ENCODE peak calls at places on chromosome 13, in nine cellular contexts. N is cardiac muscle cell, R is colonic mucosa, J is fibroblast of mammary gland, O is epithelial cell of proximal tubule, M is hepatocyte, H is fibroblast of lung, G is IMR-90, W is lower leg skin. K is an unnamed sample.

GRCh38 chr13:24459234-24459633 is 53.3 kb downstream of the PARP4 start:
- DNase-seq in W (no peak), G (peak), R (no peak), M (no peak), N (no peak), J (peak), O (no peak), H (peak), K (no peak)

GRCh38 chr13:102856603-102857002 is 10.8 kb downstream of the ERCC5 start:
- DNase-seq in O (no peak), R (peak), H (no peak), M (no peak), N (no peak), W (no peak), J (peak), G (no peak), K (no peak)

GRCh38 chr13:75481176-75482069 is 546 bp downstream of the TBC1D4 start:
- DNase-seq in N (peak), O (no peak), W (peak), H (peak), G (no peak), J (no peak), R (peak), M (peak), K (peak)

GRCh38 chr13:52118595-52118994 is 10.3 kb downstream of the NEK5 start:
- DNase-seq in W (no peak), R (no peak), J (no peak), M (no peak), G (no peak), N (no peak), O (no peak), H (no peak), K (no peak)

GRCh38 chr13:44653261-44653660 is 77.1 kb upstream of the TSC22D1 start:
- DNase-seq in N (no peak), W (no peak), J (peak), H (peak), R (no peak), G (peak), O (no peak), M (no peak), K (no peak)

GRCh38 chr13:33213024-33213795 is 72.3 kb downstream of the STARD13 start:
- DNase-seq in O (no peak), M (no peak), H (no peak), J (no peak), G (no peak), R (no peak), N (no peak), W (peak), K (no peak)

GRCh38 chr13:51921790-51922740 is 60.3 kb downstream of the CCDC70 start:
- DNase-seq in W (no peak), N (no peak), M (no peak), O (no peak), H (peak), R (no peak), G (peak), J (no peak), K (peak)

GRCh38 chr13:34201050-34201913 is 383.3 kb downstream of the RFC3 start:
- DNase-seq in O (no peak), W (peak), R (no peak), G (peak), M (peak), H (peak), N (no peak), J (peak), K (no peak)

GRCh38 chr13:33123066-33123940 is 107.1 kb downstream of the KL start:
- DNase-seq in O (no peak), H (peak), M (no peak), W (peak), G (peak), R (no peak), N (peak), J (no peak), K (no peak)

GRCh38 chr13:51152713-51153112 is 41.6 kb upstream of the C13orf42 start:
- DNase-seq in M (peak), O (no peak), R (no peak), G (no peak), W (no peak), J (peak), H (no peak), N (no peak), K (no peak)

GRCh38 chr13:30824651-30825050 is 81.4 kb upstream of the MEDAG start:
- DNase-seq in N (no peak), O (no peak), G (no peak), R (no peak), J (no peak), H (no peak), W (no peak), M (no peak), K (no peak)

GRCh38 chr13:99050983-99051488 is 73.2 kb upstream of the DOCK9 start:
- DNase-seq in O (no peak), J (no peak), W (no peak), M (no peak), H (no peak), G (no peak), N (no peak), R (no peak), K (no peak)

GRCh38 chr13:28059214-28059613 is 41.2 kb downstream of the FLT3 start:
- DNase-seq in H (peak), G (peak), N (peak), M (peak), J (peak), O (no peak), W (no peak), R (peak), K (peak)

GRCh38 chr13:77325371-77325941 is 1.4 kb downstream of the MYCBP2 start:
- DNase-seq in W (no peak), R (no peak), O (no peak), G (no peak), N (no peak), M (no peak), J (no peak), H (peak), K (peak)

GRCh38 chr13:113046066-113046882 is 59.3 kb upstream of the F7 start:
- DNase-seq in N (no peak), J (no peak), O (no peak), H (no peak), R (no peak), G (no peak), M (no peak), W (no peak), K (no peak)

GRCh38 chr13:51644649-51645048 is 60.4 kb downstream of the WDFY2 start:
- DNase-seq in M (no peak), G (peak), R (no peak), O (no peak), W (no peak), H (peak), J (peak), N (no peak), K (no peak)

GRCh38 chr13:42696191-42696590 is 85.2 kb upstream of the FAM216B start:
- DNase-seq in G (peak), O (no peak), R (no peak), N (no peak), J (peak), M (peak), W (no peak), H (peak), K (no peak)

GRCh38 chr13:109844396-109844795 is 58.0 kb upstream of the IRS2 start:
- DNase-seq in O (no peak), W (no peak), J (peak), H (peak), G (peak), N (peak), R (no peak), M (no peak), K (no peak)

GRCh38 chr13:38914070-38914469 is 76.6 kb downstream of the STOML3 start:
- DNase-seq in N (no peak), M (no peak), O (no peak), G (no peak), R (no peak), J (no peak), H (no peak), W (no peak), K (no peak)

GRCh38 chr13:74288361-74288911 is 154.2 kb upstream of the KLF12 start:
- DNase-seq in H (peak), O (no peak), N (peak), W (no peak), M (peak), J (no peak), R (peak), G (no peak), K (peak)

GRCh38 chr13:111213964-111214726 is 99.0 kb downstream of the ARHGEF7 start:
- DNase-seq in G (no peak), M (no peak), R (no peak), N (peak), O (no peak), J (no peak), H (no peak), W (no peak), K (peak)

GRCh38 chr13:42078113-42078769 is 29.8 kb downstream of the DGKH start:
- DNase-seq in H (no peak), G (no peak), N (peak), M (no peak), W (no peak), J (no peak), O (no peak), R (no peak), K (no peak)

GRCh38 chr13:51000576-51001260 is 91.1 kb downstream of the RNASEH2B start:
- DNase-seq in J (peak), O (no peak), W (peak), R (no peak), G (peak), H (peak), N (no peak), M (no peak), K (no peak)

GRCh38 chr13:90105276-90105675 is 1242.2 kb upstream of the MIR17HG start:
- DNase-seq in H (peak), J (peak), G (no peak), R (no peak), M (no peak), O (no peak), W (no peak), N (no peak), K (no peak)

GRCh38 chr13:76012091-76012721 is 376.1 kb downstream of the LMO7 start:
- DNase-seq in G (peak), N (no peak), M (no peak), H (no peak), O (peak), J (no peak), R (no peak), W (no peak), K (no peak)

GRCh38 chr13:71677114-71677513 is 189.9 kb downstream of the DACH1 start:
- DNase-seq in O (no peak), R (no peak), G (no peak), J (no peak), W (no peak), H (no peak), M (no peak), N (no peak), K (no peak)

GRCh38 chr13:76292726-76293125 is 593.5 kb downstream of the KCTD12 start:
- DNase-seq in N (no peak), G (no peak), J (peak), H (peak), O (no peak), W (no peak), R (no peak), M (no peak), K (no peak)

GRCh38 chr13:37587236-37587635 is 11.3 kb downstream of the POSTN start:
- DNase-seq in N (no peak), G (no peak), H (peak), R (no peak), J (peak), O (no peak), W (no peak), M (no peak), K (no peak)

GRCh38 chr13:27295096-27295495 is 24.5 kb downstream of the RASL11A start:
- DNase-seq in J (no peak), G (no peak), N (no peak), W (no peak), M (no peak), H (no peak), R (no peak), O (no peak), K (no peak)

GRCh38 chr13:46866150-46866549 is 30.7 kb downstream of the HTR2A start:
- DNase-seq in O (no peak), H (peak), W (peak), R (peak), M (peak), G (peak), J (peak), N (peak), K (peak)

GRCh38 chr13:44449999-44450821 is 76.6 kb downstream of the SERP2 start:
- DNase-seq in W (no peak), J (no peak), M (peak), O (no peak), N (no peak), R (no peak), H (no peak), G (no peak), K (no peak)

GRCh38 chr13:28623782-28624706 is 34.9 kb upstream of the POMP start:
- DNase-seq in J (peak), N (no peak), W (no peak), R (no peak), G (peak), H (no peak), M (no peak), O (no peak), K (no peak)

GRCh38 chr13:98293570-98294142 is 116.6 kb upstream of the RNF113B start:
- DNase-seq in J (peak), G (peak), O (no peak), W (no peak), N (no peak), M (no peak), H (peak), R (no peak), K (no peak)

GRCh38 chr13:49400755-49401659 is 42.9 kb downstream of the CAB39L start:
- DNase-seq in N (peak), W (peak), M (peak), G (peak), R (peak), O (no peak), H (peak), J (peak), K (peak)
- H3K4me3 ChIP-seq in N (peak), W (peak), M (no peak), G (peak), R (peak), O (no peak), H (peak), J (no peak), K (peak)

DNA sequence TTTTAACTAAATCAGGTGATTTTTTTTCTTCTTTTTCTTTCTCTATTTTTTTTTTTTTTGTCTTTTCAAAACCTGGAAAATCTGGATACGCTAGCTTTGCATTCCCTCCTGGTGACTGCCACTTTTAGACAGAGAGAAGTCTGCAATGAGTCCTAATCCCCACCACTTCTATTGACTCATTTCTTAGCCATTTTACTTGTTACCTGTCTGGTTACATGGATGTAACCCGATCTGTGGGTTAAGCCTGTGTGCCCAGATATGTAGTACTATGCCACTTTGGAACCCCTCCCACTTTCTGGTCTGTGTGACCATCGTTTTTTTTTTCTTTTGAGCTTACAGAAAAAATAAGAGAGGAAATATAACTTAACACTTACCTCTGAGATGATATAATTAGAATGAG is 817.8 kb upstream of the PCDH9 start:
- DNase-seq in G (no peak), W (no peak), O (no peak), H (no peak), J (no peak), R (no peak), N (no peak), M (no peak), K (no peak)
- H3K4me3 ChIP-seq in G (no peak), W (no peak), O (no peak), H (no peak), J (no peak), R (no peak), N (no peak), M (no peak), K (no peak)

GRCh38 chr13:72781461-72782439 is at the start of the genes DIS3 and PIBF1:
- DNase-seq in G (peak), O (peak), J (peak), R (peak), H (peak), M (peak), N (peak), W (peak), K (peak)

GRCh38 chr13:72782717-72783116 is 784 bp downstream of the PIBF1 start:
- DNase-seq in W (no peak), N (no peak), M (no peak), R (no peak), G (peak), O (no peak), J (peak), H (peak), K (peak)
- H3K4me3 ChIP-seq in W (no peak), N (peak), M (peak), R (peak), G (peak), O (peak), J (peak), H (peak), K (peak)

GRCh38 chr13:40644838-40645620 is 21.4 kb downstream of the FOXO1 start:
- DNase-seq in O (no peak), W (no peak), M (peak), R (no peak), N (no peak), J (no peak), H (no peak), G (no peak), K (no peak)
- H3K4me3 ChIP-seq in O (no peak), W (no peak), M (no peak), R (no peak), N (no peak), J (no peak), H (no peak), G (no peak), K (no peak)

GRCh38 chr13:114320065-114320464 is 5.8 kb downstream of the CHAMP1 start:
- DNase-seq in G (no peak), O (no peak), N (no peak), M (no peak), W (no peak), H (no peak), J (no peak), R (no peak), K (no peak)

GRCh38 chr13:114319441-114319871 is 5.2 kb downstream of the CHAMP1 start:
- DNase-seq in J (peak), O (no peak), N (no peak), M (no peak), G (peak), R (no peak), H (peak), W (no peak), K (no peak)

GRCh38 chr13:114318624-114319023 is 4.3 kb downstream of the CHAMP1 start:
- DNase-seq in O (no peak), G (no peak), M (no peak), H (no peak), R (no peak), J (no peak), W (no peak), N (no peak), K (no peak)

GRCh38 chr13:114323349-114323748 is 9.0 kb downstream of the CHAMP1 start:
- DNase-seq in G (no peak), O (no peak), J (no peak), W (no peak), H (no peak), N (no peak), M (no peak), R (no peak), K (no peak)

DNA sequence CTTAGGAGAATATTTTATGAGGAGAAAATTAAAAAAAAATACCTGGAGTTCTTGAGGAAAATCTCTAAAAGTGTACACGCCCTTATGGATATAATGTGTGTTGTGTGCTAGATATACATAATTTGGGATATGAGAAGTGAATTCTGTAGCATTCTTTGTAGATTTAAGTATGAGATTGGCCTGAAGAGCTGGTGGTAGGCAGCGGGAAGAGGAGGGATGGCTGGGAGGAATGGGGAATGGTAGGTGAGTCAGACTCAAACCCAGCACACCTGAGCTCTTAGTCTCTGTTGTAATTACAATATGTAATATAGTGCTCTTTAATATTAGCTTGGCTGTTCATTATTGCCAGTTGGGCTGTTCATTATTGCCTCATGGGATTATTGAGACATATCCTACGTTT is 7.0 kb downstream of the CHAMP1 start:
- DNase-seq in N (no peak), G (no peak), W (no peak), O (no peak), J (no peak), H (no peak), R (no peak), M (no peak), K (no peak)
- H3K4me3 ChIP-seq in N (no peak), G (no peak), W (no peak), O (no peak), J (no peak), H (no peak), R (no peak), M (no peak), K (no peak)

GRCh38 chr13:41015920-41016319 is 3.2 kb downstream of the ELF1 start:
- DNase-seq in N (no peak), M (no peak), G (no peak), J (no peak), O (no peak), R (no peak), W (no peak), H (no peak), K (no peak)
- H3K4me3 ChIP-seq in N (no peak), M (no peak), G (no peak), J (no peak), O (no peak), R (peak), W (no peak), H (no peak), K (peak)

GRCh38 chr13:56755181-56755580 is 385.5 kb upstream of the PRR20A start:
- DNase-seq in R (no peak), H (no peak), M (peak), O (no peak), N (peak), G (no peak), J (no peak), W (no peak), K (no peak)
- H3K4me3 ChIP-seq in R (no peak), H (no peak), M (no peak), O (no peak), N (no peak), G (no peak), J (no peak), W (no peak), K (no peak)

DNA sequence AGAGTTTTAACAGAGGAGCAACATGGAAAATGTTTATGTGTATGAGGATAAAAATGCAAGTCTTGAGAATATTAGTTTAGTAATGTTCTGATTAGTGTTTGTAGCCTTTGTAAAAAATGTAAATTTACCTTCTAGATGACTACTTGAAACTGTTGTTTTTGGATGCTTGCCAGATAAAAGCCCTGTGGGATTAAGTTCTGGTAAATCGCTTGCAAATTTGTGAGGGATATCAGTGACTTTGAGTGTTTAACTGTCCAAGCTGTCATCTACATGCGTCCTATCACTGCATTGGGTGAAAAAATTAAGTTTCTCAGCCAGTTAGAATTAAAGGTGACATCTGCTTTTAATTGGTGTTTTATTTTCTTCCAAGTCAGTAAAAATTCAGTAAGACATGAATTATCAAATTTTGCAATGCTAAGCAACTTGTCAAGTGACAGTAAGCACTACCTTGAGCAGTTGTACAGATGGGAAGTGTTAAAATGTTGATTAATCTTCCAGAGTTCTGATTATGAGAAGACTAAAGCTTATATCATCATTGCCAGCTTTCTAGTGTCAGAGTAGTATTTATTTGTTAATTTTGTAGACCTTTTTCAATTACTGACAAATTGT is 88.0 kb downstream of the PCCA start:
- DNase-seq in O (peak), R (no peak), G (peak), M (no peak), J (peak), H (peak), N (peak), W (no peak), K (peak)
- H3K4me3 ChIP-seq in O (no peak), R (no peak), G (no peak), M (no peak), J (no peak), H (no peak), N (no peak), W (no peak), K (no peak)

GRCh38 chr13:45851171-45851889 is at the start of gene SIAH3:
- DNase-seq in J (peak), R (no peak), H (peak), N (peak), O (no peak), W (no peak), M (peak), G (no peak), K (no peak)
- H3K4me3 ChIP-seq in J (peak), R (peak), H (no peak), N (peak), O (peak), W (no peak), M (peak), G (no peak), K (no peak)